ENCODE peak calls at places on chromosomes 11 and 22, in eight cellular contexts. I is PC-3, K is SK-N-SH, D is fibroblast of lung, X is K562, J is HepG2, B is GM23338, M is HCT116. F is an unnamed sample.

GRCh38 chr11:3866206-3866605 is 10.7 kb downstream of the STIM1 start:
- DNase-seq in I (no peak), K (no peak), D (no peak), X (peak; percentile 54), J (peak; percentile 84), B (peak; percentile 17), M (no peak), F (no peak)

GRCh38 chr22:44710474-44711235 is 8.7 kb downstream of the PRR5 start:
- DNase-seq in I (no peak), K (no peak), D (no peak), X (peak; percentile 15), J (no peak), B (no peak), M (no peak), F (no peak)

GRCh38 chr11:9459573-9460321 is 1.1 kb upstream of the ZNF143 start:
- DNase-seq in I (peak; percentile 38), K (peak; percentile 29), D (peak; percentile 70), X (no peak), J (peak; percentile 35), B (peak; percentile 41), M (peak; percentile 22), F (no peak)

GRCh38 chr11:62707277-62707771 is at the start of the genes BSCL2 and GNG3:
- DNase-seq in I (no peak), K (peak; percentile 39), D (peak; percentile 26), X (peak; percentile 67), J (no peak), B (peak; percentile 99), M (no peak), F (peak; percentile 85)

GRCh38 chr11:61745796-61746653 is 6.4 kb upstream of the MYRF start:
- DNase-seq in I (no peak), K (no peak), D (no peak), X (no peak), J (no peak), B (no peak), M (no peak), F (no peak)

GRCh38 chr11:58567889-58568512 is 7.7 kb downstream of the LPXN start:
- DNase-seq in I (peak; percentile 87), K (peak; percentile 52), D (peak; percentile 49), X (peak; percentile 58), J (peak; percentile 49), B (peak; percentile 80), M (peak; percentile 51), F (peak; percentile 71)

GRCh38 chr22:29855611-29856181 is 17.6 kb upstream of the ASCC2 start:
- DNase-seq in I (no peak), K (no peak), D (no peak), X (no peak), J (no peak), B (no peak), M (no peak), F (no peak)

GRCh38 chr22:26131755-26132154 is 37.5 kb upstream of the SEZ6L start:
- DNase-seq in I (no peak), K (no peak), D (no peak), X (no peak), J (no peak), B (no peak), M (no peak), F (no peak)

GRCh38 chr11:61460474-61460881 is 30.6 kb downstream of the SDHAF2 start:
- DNase-seq in I (no peak), K (no peak), D (peak; percentile 52), X (no peak), J (no peak), B (no peak), M (no peak), F (no peak)

GRCh38 chr11:110317516-110317932 is 21.1 kb upstream of the RDX start:
- DNase-seq in I (peak; percentile 51), K (peak; percentile 62), D (peak; percentile 70), X (peak; percentile 65), J (no peak), B (no peak), M (no peak), F (no peak)

GRCh38 chr11:102494216-102494615 is 36.3 kb downstream of the MMP7 start:
- DNase-seq in I (peak; percentile 99), K (no peak), D (peak; percentile 89), X (no peak), J (peak; percentile 94), B (no peak), M (peak; percentile 59), F (no peak)

GRCh38 chr22:25176175-25176574 is 23.5 kb upstream of the CRYBB3 start:
- DNase-seq in I (no peak), K (no peak), D (no peak), X (no peak), J (no peak), B (no peak), M (no peak), F (no peak)

GRCh38 chr22:38086942-38087341 is 3.0 kb upstream of the SLC16A8 start:
- DNase-seq in I (no peak), K (no peak), D (no peak), X (no peak), J (no peak), B (no peak), M (no peak), F (no peak)

GRCh38 chr11:46535688-46536087 is 58.1 kb downstream of the AMBRA1 start:
- DNase-seq in I (no peak), K (no peak), D (no peak), X (no peak), J (no peak), B (no peak), M (no peak), F (no peak)

GRCh38 chr11:46537121-46537520 is 56.7 kb downstream of the AMBRA1 start:
- DNase-seq in I (peak; percentile 18), K (no peak), D (no peak), X (no peak), J (no peak), B (peak; percentile 74), M (no peak), F (peak; percentile 55)

GRCh38 chr11:46537851-46538295 is 56.0 kb downstream of the AMBRA1 start:
- DNase-seq in I (peak; percentile 80), K (peak; percentile 77), D (peak; percentile 63), X (peak; percentile 78), J (peak; percentile 79), B (peak; percentile 97), M (peak; percentile 68), F (peak; percentile 90)

GRCh38 chr11:46533396-46534110 is 60.3 kb downstream of the AMBRA1 start:
- DNase-seq in I (no peak), K (no peak), D (no peak), X (no peak), J (no peak), B (no peak), M (no peak), F (no peak)

DNA sequence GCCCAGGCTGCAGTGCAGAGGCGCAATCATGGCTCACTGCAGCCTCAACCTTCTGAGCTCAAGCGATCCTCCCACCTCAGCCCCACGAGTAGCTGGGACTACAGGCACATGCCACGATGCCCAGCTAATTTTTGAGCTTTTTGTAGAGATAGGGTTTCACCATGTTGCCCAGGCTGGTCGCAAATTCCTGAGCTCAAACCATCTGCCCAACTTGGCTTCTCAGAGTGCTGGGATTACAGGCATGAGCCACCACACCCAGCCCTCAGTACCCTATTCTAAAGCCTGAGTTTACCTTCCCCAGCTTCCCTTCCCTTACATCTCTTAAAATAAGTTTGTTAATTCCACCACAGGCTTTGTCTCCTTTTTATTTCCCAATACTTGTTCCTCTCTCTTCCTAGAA is 59.1 kb downstream of the AMBRA1 start:
- DNase-seq in I (no peak), K (no peak), D (no peak), X (no peak), J (no peak), B (no peak), M (no peak), F (no peak)
- H3K79me2 ChIP-seq in I (peaks cover 47% of the 10 kb centered on the region), K (peaks cover 96% of the 10 kb centered on the region), D (peaks cover 16% of the 10 kb centered on the region), X (peaks cover 65% of the 10 kb centered on the region), J (peaks cover 88% of the 10 kb centered on the region), B (peaks cover 84% of the 10 kb centered on the region), M (peaks cover 69% of the 10 kb centered on the region), F (peaks cover 88% of the 10 kb centered on the region)

DNA sequence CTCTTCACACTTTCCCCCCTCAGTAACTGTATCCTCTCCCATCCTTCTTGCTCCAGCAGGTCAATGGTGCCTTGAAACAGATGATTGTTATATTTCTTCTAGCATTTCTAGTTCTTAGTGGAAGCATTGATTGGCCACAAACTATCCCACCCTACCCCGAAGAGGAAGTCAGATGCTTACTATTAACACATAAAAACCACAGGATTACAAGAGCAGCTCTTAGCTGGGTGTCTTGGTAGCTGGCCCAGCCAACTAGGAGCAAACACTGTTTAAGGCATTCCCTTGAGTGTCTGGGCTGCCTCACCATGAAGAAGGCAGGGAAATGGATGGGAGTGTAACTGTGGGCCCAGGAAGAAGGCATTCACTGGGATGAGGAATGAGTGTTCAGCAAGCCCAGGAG is 176.6 kb downstream of the GRIK4 start:
- DNase-seq in I (no peak), K (no peak), D (no peak), X (no peak), J (no peak), B (no peak), M (no peak), F (no peak)
- H3K79me2 ChIP-seq in I (no peaks in the 10 kb centered on the region), K (no peaks in the 10 kb centered on the region), D (no peaks in the 10 kb centered on the region), X (no peaks in the 10 kb centered on the region), J (no peaks in the 10 kb centered on the region), B (no peaks in the 10 kb centered on the region), M (no peaks in the 10 kb centered on the region), F (no peaks in the 10 kb centered on the region)

DNA sequence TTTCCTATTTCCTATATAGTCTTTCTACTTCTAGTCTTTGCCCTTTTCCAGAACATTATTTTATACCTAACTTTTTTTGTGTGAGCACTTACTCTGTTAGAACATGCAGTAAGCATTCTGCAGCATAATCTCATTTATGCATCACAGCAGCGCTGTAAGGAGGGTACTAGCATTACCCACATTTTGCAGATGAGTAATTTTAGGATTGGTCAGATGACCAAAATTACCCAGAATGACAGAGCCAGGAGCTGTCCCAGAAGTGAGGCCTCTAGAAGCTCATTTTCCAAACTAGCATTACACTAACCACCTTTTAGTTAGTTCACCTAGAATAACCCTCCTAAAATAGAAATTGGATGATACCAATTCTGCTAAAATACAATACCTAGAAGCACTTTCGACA is 47.1 kb upstream of the ARHGAP32 start:
- DNase-seq in I (no peak), K (no peak), D (no peak), X (no peak), J (no peak), B (no peak), M (no peak), F (no peak)
- H3K79me2 ChIP-seq in I (peaks cover 8% of the 10 kb centered on the region), K (peaks cover 63% of the 10 kb centered on the region), D (no peaks in the 10 kb centered on the region), X (no peaks in the 10 kb centered on the region), J (peaks cover 22% of the 10 kb centered on the region), B (peaks cover 55% of the 10 kb centered on the region), M (peaks cover 42% of the 10 kb centered on the region), F (peaks cover 49% of the 10 kb centered on the region)

DNA sequence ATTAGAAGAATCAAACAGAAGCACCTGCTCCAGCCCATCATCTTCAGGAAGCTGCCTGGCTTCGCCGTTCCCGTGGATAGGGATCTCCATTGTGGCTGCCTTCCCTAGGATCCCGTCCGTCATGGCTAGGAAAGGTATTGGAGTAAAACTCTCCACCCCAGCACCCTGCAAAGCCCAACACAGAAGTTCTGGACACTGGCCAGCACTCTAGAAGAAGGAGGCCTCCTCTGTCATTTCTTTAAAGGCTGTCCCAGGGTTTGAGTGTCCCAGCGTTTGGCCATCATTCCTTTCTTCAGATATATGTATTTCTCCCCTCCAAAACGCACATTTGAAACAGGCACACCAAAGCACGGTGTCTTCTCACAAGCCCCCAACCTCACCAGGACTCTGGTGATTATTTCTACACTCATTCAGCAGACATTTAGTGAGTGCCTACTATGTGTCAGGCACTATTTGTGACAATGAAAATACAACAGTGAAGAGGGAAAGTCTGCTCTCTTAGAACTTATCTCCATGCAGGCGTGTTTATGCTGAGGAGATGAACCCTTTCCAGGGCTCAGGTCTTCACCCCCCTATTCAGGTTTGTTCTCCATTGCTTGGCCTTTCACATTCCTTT is 724 bp downstream of the ARFIP2 start:
- DNase-seq in I (no peak), K (no peak), D (no peak), X (no peak), J (no peak), B (no peak), M (no peak), F (no peak)
- H3K79me2 ChIP-seq in I (peaks cover 57% of the 10 kb centered on the region), K (peaks cover 65% of the 10 kb centered on the region), D (peaks cover 44% of the 10 kb centered on the region), X (peaks cover 53% of the 10 kb centered on the region), J (peaks cover 39% of the 10 kb centered on the region), B (peaks cover 49% of the 10 kb centered on the region), M (peaks cover 52% of the 10 kb centered on the region), F (peaks cover 43% of the 10 kb centered on the region)

F was measured in neural progenitor cell.